ENCODE peak calls at places on chromosomes 12 and 14, in nine cellular contexts. U is Calu3, R is B cell, Y is left ventricle myocardium inferior, F is thoracic aorta, O is endothelial cell, P is heart right ventricle, L is tibial artery, W is WTC11. C is an unnamed sample.

GRCh38 chr12:98758331-98758730 is 113.2 kb downstream of the APAF1 start:
- DNase-seq in U (no peak), R (no peak), Y (peak), F (peak), O (no peak), P (peak), L (peak), W (no peak), C (no peak)

GRCh38 chr14:54026671-54027070 is 70.0 kb upstream of the BMP4 start:
- DNase-seq in U (no peak), R (no peak), Y (no peak), F (no peak), O (no peak), P (no peak), L (no peak), W (no peak), C (no peak)

GRCh38 chr12:47939009-47939601 is 24.3 kb upstream of the TMEM106C start:
- DNase-seq in U (no peak), R (no peak), Y (peak), F (no peak), O (no peak), P (peak), L (peak), W (no peak), C (no peak)

GRCh38 chr12:13630354-13630753 is 351.0 kb downstream of the GRIN2B start:
- DNase-seq in U (no peak), R (no peak), Y (no peak), F (no peak), O (no peak), P (no peak), L (no peak), W (no peak), C (no peak)

GRCh38 chr12:117313906-117314305 is 47.5 kb downstream of the NOS1 start:
- DNase-seq in U (no peak), R (no peak), Y (no peak), F (no peak), O (no peak), P (no peak), L (no peak), W (no peak), C (no peak)

GRCh38 chr14:48963231-48963630 is 622.9 kb downstream of the RPS29 start:
- DNase-seq in U (no peak), R (no peak), Y (no peak), F (no peak), O (no peak), P (no peak), L (no peak), W (no peak), C (no peak)

GRCh38 chr12:54359762-54360351 is 4.4 kb downstream of the GPR84 start:
- DNase-seq in U (no peak), R (no peak), Y (no peak), F (no peak), O (no peak), P (no peak), L (no peak), W (no peak), C (no peak)

GRCh38 chr14:92173668-92174067 is 51.9 kb downstream of the CPSF2 start:
- DNase-seq in U (no peak), R (no peak), Y (no peak), F (no peak), O (no peak), P (no peak), L (no peak), W (no peak), C (no peak)

GRCh38 chr12:143964-144649 is 69.8 kb downstream of the SLC6A12 start:
- DNase-seq in U (peak), R (no peak), Y (no peak), F (no peak), O (no peak), P (no peak), L (no peak), W (no peak), C (no peak)

GRCh38 chr12:78210894-78211302 is 380.2 kb downstream of the NAV3 start:
- DNase-seq in U (no peak), R (no peak), Y (no peak), F (no peak), O (no peak), P (no peak), L (no peak), W (no peak), C (no peak)

GRCh38 chr12:27246141-27246540 is 2.1 kb downstream of the STK38L start:
- DNase-seq in U (no peak), R (no peak), Y (no peak), F (no peak), O (no peak), P (no peak), L (no peak), W (no peak), C (no peak)

GRCh38 chr14:49497725-49498348 is 88.3 kb downstream of the RPS29 start:
- DNase-seq in U (peak), R (peak), Y (no peak), F (no peak), O (peak), P (no peak), L (no peak), W (no peak), C (no peak)

GRCh38 chr12:129257526-129257925 is 404.2 kb downstream of the GLT1D1 start:
- DNase-seq in U (no peak), R (no peak), Y (no peak), F (no peak), O (no peak), P (no peak), L (no peak), W (no peak), C (no peak)

GRCh38 chr12:47190271-47190750 is 110.6 kb upstream of the AMIGO2 start:
- DNase-seq in U (peak), R (no peak), Y (no peak), F (no peak), O (no peak), P (no peak), L (no peak), W (no peak), C (no peak)

GRCh38 chr14:92039073-92039719 is 663 bp downstream of the TRIP11 start:
- DNase-seq in U (peak), R (no peak), Y (no peak), F (no peak), O (peak), P (no peak), L (peak), W (peak), C (no peak)

GRCh38 chr12:28498850-28499249 is 308.6 kb downstream of the CCDC91 start:
- DNase-seq in U (no peak), R (no peak), Y (no peak), F (no peak), O (no peak), P (no peak), L (no peak), W (no peak), C (no peak)

GRCh38 chr14:43898709-43899108 is 608.4 kb downstream of the FSCB start:
- DNase-seq in U (no peak), R (no peak), Y (no peak), F (no peak), O (no peak), P (no peak), L (no peak), W (no peak), C (no peak)

GRCh38 chr14:61376314-61376713 is 54.9 kb downstream of the PRKCH start:
- DNase-seq in U (no peak), R (no peak), Y (no peak), F (no peak), O (no peak), P (no peak), L (no peak), W (no peak), C (no peak)

GRCh38 chr12:40028296-40028695 is 77.6 kb downstream of the SLC2A13 start:
- DNase-seq in U (no peak), R (no peak), Y (no peak), F (no peak), O (no peak), P (no peak), L (no peak), W (no peak), C (no peak)

GRCh38 chr14:80237142-80237541 is 25.8 kb upstream of the DIO2 start:
- DNase-seq in U (no peak), R (no peak), Y (no peak), F (no peak), O (no peak), P (no peak), L (no peak), W (no peak), C (no peak)

GRCh38 chr12:101619868-101620761 is 25.3 kb downstream of the MYBPC1 start:
- DNase-seq in U (no peak), R (no peak), Y (no peak), F (no peak), O (no peak), P (no peak), L (peak), W (no peak), C (no peak)

GRCh38 chr12:11545438-11546330 is 103.8 kb upstream of the ETV6 start:
- DNase-seq in U (no peak), R (peak), Y (no peak), F (no peak), O (no peak), P (no peak), L (no peak), W (no peak), C (no peak)

GRCh38 chr12:58922849-58923248 is 2.5 kb upstream of the LRIG3 start:
- DNase-seq in U (no peak), R (no peak), Y (no peak), F (no peak), O (no peak), P (no peak), L (no peak), W (no peak), C (no peak)

GRCh38 chr12:8077207-8077606 is 4.9 kb upstream of the NECAP1 start:
- DNase-seq in U (no peak), R (no peak), Y (no peak), F (no peak), O (no peak), P (no peak), L (no peak), W (no peak), C (no peak)

GRCh38 chr12:65911321-65911720 is 87.0 kb downstream of the HMGA2 start:
- DNase-seq in U (peak), R (no peak), Y (no peak), F (no peak), O (no peak), P (no peak), L (peak), W (no peak), C (no peak)

GRCh38 chr12:25714219-25714984 is 161.3 kb upstream of the LMNTD1 start:
- DNase-seq in U (no peak), R (no peak), Y (no peak), F (no peak), O (no peak), P (no peak), L (no peak), W (no peak), C (no peak)

GRCh38 chr14:75518625-75519024 is 3.6 kb upstream of the BATF start:
- DNase-seq in U (no peak), R (peak), Y (no peak), F (no peak), O (peak), P (no peak), L (no peak), W (peak), C (no peak)

GRCh38 chr12:62166525-62166924 is 93.7 kb upstream of the USP15 start:
- DNase-seq in U (no peak), R (no peak), Y (no peak), F (no peak), O (no peak), P (no peak), L (no peak), W (no peak), C (no peak)

GRCh38 chr12:49937639-49938300 is 12.8 kb upstream of the AQP2 start:
- DNase-seq in U (no peak), R (no peak), Y (no peak), F (no peak), O (no peak), P (no peak), L (no peak), W (no peak), C (no peak)

GRCh38 chr12:1881936-1882335 is 36.5 kb downstream of the CACNA2D4 start:
- DNase-seq in U (no peak), R (no peak), Y (no peak), F (no peak), O (no peak), P (no peak), L (no peak), W (no peak), C (no peak)

GRCh38 chr12:27424631-27425230 is 21.8 kb upstream of the SMCO2 start:
- DNase-seq in U (peak), R (no peak), Y (no peak), F (no peak), O (no peak), P (no peak), L (no peak), W (no peak), C (no peak)

GRCh38 chr12:93704625-93705024 is 27.4 kb downstream of the CRADD start:
- DNase-seq in U (no peak), R (no peak), Y (no peak), F (no peak), O (no peak), P (no peak), L (no peak), W (no peak), C (no peak)
- TF ChIP-seq CTCF in U (no peak), R (no peak), Y (no peak), F (no peak), O (no peak), P (no peak), L (no peak), W (no peak), C (no peak)

GRCh38 chr12:57103856-57104255 is 7.3 kb downstream of the STAT6 start:
- DNase-seq in U (no peak), R (no peak), Y (no peak), F (no peak), O (no peak), P (no peak), L (no peak), W (no peak), C (no peak)

GRCh38 chr12:57099062-57099714 is 10.3 kb downstream of the NAB2 start:
- DNase-seq in U (no peak), R (no peak), Y (no peak), F (no peak), O (no peak), P (no peak), L (no peak), W (no peak), C (no peak)

GRCh38 chr12:57099766-57100165 is 10.9 kb downstream of the NAB2 start:
- DNase-seq in U (no peak), R (no peak), Y (no peak), F (no peak), O (no peak), P (no peak), L (no peak), W (no peak), C (no peak)

GRCh38 chr12:57104292-57104910 is 6.8 kb downstream of the STAT6 start:
- DNase-seq in U (no peak), R (no peak), Y (no peak), F (no peak), O (no peak), P (no peak), L (no peak), W (no peak), C (no peak)

DNA sequence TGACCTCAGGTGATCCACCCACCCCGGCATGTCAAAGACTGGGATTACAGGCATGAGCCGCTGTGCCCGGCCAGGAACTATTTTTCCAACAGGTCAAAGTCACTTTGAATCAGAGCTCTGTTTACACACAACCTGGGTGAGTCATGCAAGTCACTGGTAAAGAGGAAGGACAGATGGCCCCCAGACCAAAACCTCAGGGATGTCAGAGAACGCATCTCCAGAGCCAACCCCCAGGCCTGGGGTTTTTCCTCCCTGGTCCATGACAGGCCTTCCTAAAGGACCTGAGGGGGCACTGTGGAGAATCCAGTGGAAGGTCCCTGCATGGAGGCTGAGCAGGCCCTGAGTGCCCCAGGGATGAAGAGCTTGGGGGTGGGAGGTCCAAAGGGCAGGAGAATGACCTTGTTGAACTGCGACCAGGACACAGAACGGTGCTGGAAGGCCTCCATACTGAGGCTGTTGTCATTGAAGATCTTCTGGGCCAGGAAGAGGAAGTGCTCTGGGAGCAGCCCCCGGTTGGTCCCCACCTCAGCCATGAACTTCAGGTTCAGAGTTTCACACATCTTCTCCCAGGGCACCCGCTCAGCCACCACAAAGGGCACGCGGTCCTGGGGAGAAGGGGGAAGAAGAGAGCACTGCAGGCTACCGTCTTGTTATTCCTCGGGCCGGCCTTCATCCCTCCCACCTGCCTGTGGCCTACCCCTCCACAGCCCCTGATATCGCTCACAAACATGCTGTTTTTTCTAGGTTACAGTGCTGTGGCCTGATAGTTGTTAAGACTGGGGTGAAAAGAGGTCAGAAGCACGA is 9.1 kb downstream of the STAT6 start:
- DNase-seq in U (peak), R (no peak), Y (no peak), F (no peak), O (no peak), P (no peak), L (no peak), W (no peak), C (no peak)
- TF ChIP-seq CTCF in U (no peak), R (no peak), Y (no peak), F (no peak), O (no peak), P (no peak), L (no peak), W (no peak), C (no peak)

DNA sequence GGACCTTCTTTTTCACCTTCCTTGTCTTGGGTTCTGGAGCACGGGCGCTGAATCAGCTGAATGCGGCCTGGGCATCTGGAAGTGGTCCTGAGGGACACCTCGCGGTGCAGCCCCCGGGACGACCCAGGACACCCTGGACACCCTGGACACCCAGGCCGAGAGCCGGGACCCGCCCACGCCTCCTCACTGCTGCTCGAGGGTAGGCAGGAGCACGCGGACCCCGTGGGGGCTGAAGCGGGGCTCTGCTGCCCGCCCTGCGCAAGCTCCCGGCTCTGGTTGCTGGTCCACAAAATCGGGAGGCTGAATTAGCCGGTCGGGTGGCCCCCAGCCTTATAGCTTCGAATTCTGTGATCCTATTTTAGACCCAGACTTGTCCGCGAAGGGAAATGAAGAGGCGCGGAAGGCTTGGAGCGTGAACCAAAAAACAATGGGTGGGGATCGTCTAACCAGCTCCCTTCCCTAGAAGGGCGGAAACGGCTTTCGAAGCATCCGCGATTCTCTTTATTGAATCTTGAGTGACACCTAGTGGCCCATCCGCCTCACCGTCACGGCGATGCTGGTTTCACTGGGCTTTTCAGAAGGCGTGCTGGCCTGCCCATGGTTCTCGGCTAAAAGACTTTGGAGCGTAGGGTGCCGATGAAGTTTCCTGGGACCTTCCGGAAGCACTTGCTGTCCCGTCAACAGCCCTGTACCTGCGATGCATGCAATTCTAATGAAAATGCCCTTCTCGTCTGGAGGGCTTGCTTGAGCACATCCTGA is 46.3 kb upstream of the PLXNC1 start:
- DNase-seq in U (peak), R (peak), Y (peak), F (peak), O (peak), P (peak), L (peak), W (peak), C (peak)
- TF ChIP-seq CTCF in U (peak), R (peak), Y (peak), F (peak), O (peak), P (peak), L (peak), W (peak), C (no peak)

GRCh38 chr14:104682107-104682593 is 7.3 kb upstream of the INF2 start:
- DNase-seq in U (peak), R (no peak), Y (peak), F (no peak), O (no peak), P (no peak), L (no peak), W (peak), C (no peak)

GRCh38 chr14:104678901-104679705 is 10.3 kb upstream of the INF2 start:
- DNase-seq in U (no peak), R (no peak), Y (peak), F (no peak), O (no peak), P (no peak), L (no peak), W (no peak), C (no peak)

GRCh38 chr14:104681689-104682074 is 7.7 kb upstream of the INF2 start:
- DNase-seq in U (peak), R (no peak), Y (peak), F (peak), O (peak), P (peak), L (peak), W (peak), C (no peak)

GRCh38 chr14:104680056-104680805 is 9.2 kb upstream of the INF2 start:
- DNase-seq in U (peak), R (no peak), Y (peak), F (no peak), O (no peak), P (no peak), L (peak), W (no peak), C (peak)

GRCh38 chr14:104680806-104681688 is 8.4 kb upstream of the INF2 start:
- DNase-seq in U (peak), R (peak), Y (peak), F (peak), O (no peak), P (no peak), L (peak), W (no peak), C (peak)
- TF ChIP-seq CTCF in U (no peak), R (peak), Y (no peak), F (no peak), O (no peak), P (no peak), L (peak), W (no peak), C (no peak)

GRCh38 chr14:25375639-25376038 is 325.7 kb upstream of the STXBP6 start:
- DNase-seq in U (no peak), R (no peak), Y (no peak), F (no peak), O (no peak), P (no peak), L (no peak), W (no peak), C (no peak)

DNA sequence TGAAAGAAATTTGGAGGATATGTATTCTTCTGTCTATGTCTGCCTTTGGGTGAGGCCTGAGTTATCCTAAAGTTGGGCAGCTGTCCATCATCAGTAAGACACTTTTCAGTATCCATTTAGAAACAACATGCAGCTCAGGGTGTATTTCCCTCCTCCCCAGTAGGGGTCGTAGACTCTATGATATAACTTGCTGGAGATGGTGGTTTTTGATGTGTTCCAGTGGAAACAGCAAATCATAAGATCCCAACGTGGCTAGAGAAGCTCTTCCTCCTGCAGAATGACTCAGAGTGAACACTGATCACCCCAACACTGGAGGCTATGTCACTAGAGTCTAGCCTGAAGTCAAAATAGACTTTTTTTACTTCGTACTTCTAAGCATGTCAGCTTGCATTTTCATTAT is 331.6 kb upstream of the STXBP6 start:
- DNase-seq in U (no peak), R (no peak), Y (no peak), F (no peak), O (no peak), P (no peak), L (no peak), W (no peak), C (no peak)
- TF ChIP-seq CTCF in U (peak), R (no peak), Y (peak), F (no peak), O (peak), P (no peak), L (no peak), W (no peak), C (no peak)

GRCh38 chr14:99744199-99744872 is 48.9 kb upstream of the EML1 start:
- DNase-seq in U (no peak), R (no peak), Y (no peak), F (no peak), O (no peak), P (no peak), L (no peak), W (peak), C (no peak)
- TF ChIP-seq CTCF in U (no peak), R (no peak), Y (no peak), F (no peak), O (no peak), P (no peak), L (no peak), W (no peak), C (no peak)